ENCODE peak calls at places on chromosomes 4 and X, in seven cellular contexts. M is AG04450, J is right lobe of liver, W is heart right ventricle, S is ovary, V is thoracic aorta, Q is tibial artery. B is an unnamed sample.

GRCh38 chrX:111460612-111461011 is 48.6 kb upstream of the DCX start:
- DNase-seq in M (no peak), J (no peak), W (no peak), S (no peak), V (no peak), Q (no peak), B (no peak)

GRCh38 chr4:63348735-63349673 is 1060.2 kb downstream of the TECRL start:
- DNase-seq in M (no peak), J (peak; percentile 49), W (no peak), S (no peak), V (no peak), Q (no peak), B (no peak)

GRCh38 chr4:112055100-112055499 is 90.2 kb upstream of the FAM241A start:
- DNase-seq in M (no peak), J (no peak), W (no peak), S (no peak), V (no peak), Q (no peak), B (no peak)

GRCh38 chrX:9988762-9989161 is 21.6 kb downstream of the CLDN34 start:
- DNase-seq in M (no peak), J (no peak), W (no peak), S (no peak), V (no peak), Q (no peak), B (no peak)

GRCh38 chrX:134013092-134013497 is 27.7 kb upstream of the GPC3 start:
- DNase-seq in M (no peak), J (no peak), W (no peak), S (no peak), V (no peak), Q (no peak), B (no peak)

GRCh38 chr4:131650951-131651350 is 1498.1 kb upstream of the PCDH10 start:
- DNase-seq in M (no peak), J (no peak), W (no peak), S (no peak), V (no peak), Q (no peak), B (no peak)

GRCh38 chr4:164659765-164660164 is 94.2 kb upstream of the SMIM31 start:
- DNase-seq in M (no peak), J (no peak), W (no peak), S (no peak), V (no peak), Q (no peak), B (no peak)

GRCh38 chr4:87978656-87979055 is 3.1 kb downstream of the SPP1 start:
- DNase-seq in M (no peak), J (no peak), W (no peak), S (no peak), V (no peak), Q (no peak), B (no peak)

GRCh38 chr4:63275491-63275890 is 1133.8 kb downstream of the TECRL start:
- DNase-seq in M (no peak), J (no peak), W (no peak), S (no peak), V (no peak), Q (no peak), B (no peak)

GRCh38 chr4:123832173-123833026 is 435.8 kb downstream of the SPRY1 start:
- DNase-seq in M (peak; percentile 97), J (no peak), W (peak; percentile 84), S (no peak), V (peak; percentile 26), Q (peak; percentile 62), B (no peak)

GRCh38 chrX:107672955-107673378 is 44.7 kb downstream of the PRPS1 start:
- DNase-seq in M (no peak), J (peak; percentile 75), W (peak; percentile 74), S (peak; percentile 85), V (no peak), Q (peak; percentile 77), B (peak; percentile 94)

GRCh38 chr4:1204828-1205591 is 32.6 kb upstream of the SPON2 start:
- DNase-seq in M (no peak), J (peak; percentile 96), W (no peak), S (peak; percentile 36), V (no peak), Q (peak; percentile 18), B (peak; percentile 88)

GRCh38 chr4:65033899-65034298 is 624.6 kb upstream of the TECRL start:
- DNase-seq in M (no peak), J (no peak), W (no peak), S (no peak), V (no peak), Q (no peak), B (no peak)

GRCh38 chr4:131296192-131296591 is 1852.9 kb upstream of the PCDH10 start:
- DNase-seq in M (no peak), J (no peak), W (no peak), S (no peak), V (no peak), Q (no peak), B (no peak)

GRCh38 chrX:129115104-129115503 is 408.2 kb downstream of the SMARCA1 start:
- DNase-seq in M (no peak), J (no peak), W (no peak), S (no peak), V (no peak), Q (no peak), B (peak; percentile 45)

GRCh38 chr4:30720021-30720655 is at the start of gene PCDH7:
- DNase-seq in M (no peak), J (no peak), W (peak; percentile 24), S (peak; percentile 36), V (no peak), Q (peak; percentile 28), B (no peak)

GRCh38 chrX:126723881-126724280 is 95.6 kb upstream of the PRR32 start:
- DNase-seq in M (no peak), J (no peak), W (no peak), S (no peak), V (no peak), Q (no peak), B (no peak)

GRCh38 chr4:147678796-147679549 is 5.0 kb downstream of the PRMT9 start:
- DNase-seq in M (no peak), J (no peak), W (no peak), S (no peak), V (no peak), Q (no peak), B (no peak)

GRCh38 chr4:48944659-48945290 is 38.2 kb upstream of the OCIAD2 start:
- DNase-seq in M (no peak), J (no peak), W (no peak), S (no peak), V (no peak), Q (no peak), B (peak; percentile 22)

DNA sequence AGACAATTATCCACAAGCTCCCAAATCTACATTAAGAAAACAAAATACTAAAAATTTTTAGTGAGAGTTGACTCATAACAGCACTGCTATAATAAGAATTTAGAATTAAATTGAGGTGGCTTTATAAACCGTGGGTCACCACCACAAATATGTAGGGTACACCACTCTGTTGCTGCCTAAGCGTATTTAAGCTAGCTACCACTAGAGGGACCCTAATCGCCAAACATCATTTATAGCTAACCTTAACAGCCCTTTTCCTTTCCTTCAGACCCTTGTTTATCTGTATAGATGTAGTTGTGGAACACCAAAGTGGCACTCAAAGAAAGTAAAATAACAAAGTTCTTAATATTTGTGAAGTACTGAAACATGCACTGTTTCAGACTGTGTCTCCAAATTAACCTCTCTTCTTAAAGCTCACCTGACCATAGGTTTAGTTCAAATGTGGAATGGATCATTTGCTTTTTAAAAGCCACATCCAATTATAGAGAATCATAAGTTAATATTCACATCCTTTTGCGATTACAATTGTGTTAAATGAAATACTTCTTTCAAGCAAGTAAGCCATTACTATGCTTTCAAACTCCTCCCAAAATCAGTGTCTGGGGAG is 95.5 kb upstream of the PTPN13 start:
- DNase-seq in M (peak; percentile 43), J (no peak), W (peak; percentile 13), S (no peak), V (no peak), Q (no peak), B (no peak)
- H3K27ac ChIP-seq in M (no peak overlapping the region), J (no peak overlapping the region), W (no peak overlapping the region), S (no peak overlapping the region), V (no peak overlapping the region), Q (no peak overlapping the region), B (no peak overlapping the region)

DNA sequence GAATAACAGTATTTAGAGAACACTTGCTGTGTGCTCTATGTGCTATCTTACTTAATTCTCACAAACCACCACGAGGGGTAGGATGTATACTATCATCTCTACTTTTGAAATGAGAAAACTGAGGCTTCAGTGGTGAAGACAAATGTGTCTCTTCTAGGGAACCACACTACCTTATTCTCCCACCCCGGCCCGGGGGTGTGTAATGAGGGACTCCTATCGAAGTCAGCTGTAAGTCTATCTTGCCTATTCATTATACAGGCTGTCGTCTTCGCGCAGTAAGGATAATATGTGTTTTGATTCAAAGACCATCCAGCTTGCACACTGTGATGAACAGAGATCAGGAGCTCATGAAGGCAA is 1.1 kb downstream of the NOP14 start:
- DNase-seq in M (no peak), J (no peak), W (no peak), S (no peak), V (no peak), Q (no peak), B (no peak)
- TF ChIP-seq CTCF in M (no peak), J (no peak), W (no peak), S (no peak), V (no peak), Q (no peak), B (no peak)

GRCh38 chr4:121183359-121183758 is 19.2 kb upstream of the TNIP3 start:
- DNase-seq in M (no peak), J (no peak), W (no peak), S (no peak), V (no peak), Q (no peak), B (no peak)

GRCh38 chr4:121177238-121178137 is 13.4 kb upstream of the TNIP3 start:
- DNase-seq in M (no peak), J (no peak), W (no peak), S (no peak), V (no peak), Q (no peak), B (no peak)

GRCh38 chr4:121181493-121181892 is 17.4 kb upstream of the TNIP3 start:
- DNase-seq in M (no peak), J (no peak), W (no peak), S (no peak), V (no peak), Q (no peak), B (no peak)

GRCh38 chr4:121182296-121182695 is 18.2 kb upstream of the TNIP3 start:
- DNase-seq in M (no peak), J (no peak), W (no peak), S (no peak), V (no peak), Q (no peak), B (no peak)

GRCh38 chr4:121180558-121180957 is 16.4 kb upstream of the TNIP3 start:
- DNase-seq in M (no peak), J (no peak), W (no peak), S (no peak), V (no peak), Q (no peak), B (no peak)
- H3K27ac ChIP-seq in M (no peak overlapping the region), J (no peak overlapping the region), W (no peak overlapping the region), S (no peak overlapping the region), V (no peak overlapping the region), Q (no peak overlapping the region), B (peak overlapping the region; percentile 68)

DNA sequence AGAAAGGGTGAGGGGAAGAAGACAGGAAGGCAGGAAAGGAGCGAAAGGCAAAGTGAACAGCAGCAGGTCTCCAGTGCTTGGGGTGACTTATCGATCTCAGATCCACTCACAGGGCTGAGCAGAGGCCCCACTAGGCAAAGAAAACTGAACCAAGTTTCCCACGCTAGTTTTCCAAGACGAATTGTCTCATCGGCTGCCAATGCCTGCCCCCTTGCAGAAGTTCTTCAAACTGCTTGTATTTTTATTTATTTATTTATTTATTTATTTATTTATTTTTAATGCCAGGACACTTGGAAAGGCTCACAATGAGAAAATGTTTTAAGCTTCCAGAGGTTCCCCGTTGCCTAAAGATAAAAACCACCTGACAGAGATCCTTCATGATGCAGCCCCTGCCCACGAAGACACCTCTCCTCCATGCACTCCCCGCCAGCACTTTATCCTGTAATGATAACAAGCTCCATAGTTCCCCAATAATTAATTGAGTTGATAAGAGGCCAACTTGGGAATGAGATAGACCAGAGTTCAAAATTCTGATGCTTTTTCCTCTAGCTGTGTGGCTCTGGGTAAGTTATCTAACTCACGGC is 43.2 kb downstream of the QDPR start:
- DNase-seq in M (no peak), J (no peak), W (peak; percentile 15), S (peak; percentile 36), V (no peak), Q (no peak), B (no peak)
- TF ChIP-seq CTCF in M (peak; percentile 67), J (no peak), W (peak; percentile 56), S (no peak), V (peak; percentile 66), Q (peak; percentile 29), B (no peak)

B was measured in Peyer's patch.